ENCODE peak calls at places on chromosome 16, in eight cellular contexts. X is right lobe of liver, Q is A549, B is Caco-2, O is esophagus muscularis mucosa, F is lower leg skin, S is epithelial cell of esophagus, N is brain microvascular endothelial cell. E is an unnamed sample.

GRCh38 chr16:27127293-27127692 is 60.6 kb downstream of the C16orf82 start:
- DNase-seq in X (no peak), Q (no peak), B (no peak), O (no peak), F (no peak), S (no peak), N (peak; percentile 54), E (no peak)

GRCh38 chr16:11333696-11334095 is 11.6 kb upstream of the RMI2 start:
- DNase-seq in X (no peak), Q (no peak), B (no peak), O (no peak), F (no peak), S (peak; percentile 47), N (no peak), E (no peak)

GRCh38 chr16:24685539-24686432 is 43.7 kb upstream of the TNRC6A start:
- DNase-seq in X (peak; percentile 68), Q (peak; percentile 79), B (peak; percentile 68), O (no peak), F (no peak), S (peak; percentile 50), N (peak; percentile 85), E (peak; percentile 63)

GRCh38 chr16:24279982-24280381 is 23.8 kb downstream of the CACNG3 start:
- DNase-seq in X (no peak), Q (no peak), B (no peak), O (no peak), F (no peak), S (no peak), N (no peak), E (no peak)

GRCh38 chr16:69396187-69397061 is 10.6 kb upstream of the TERF2 start:
- DNase-seq in X (no peak), Q (peak; percentile 97), B (peak; percentile 92), O (no peak), F (peak; percentile 76), S (peak; percentile 92), N (peak; percentile 89), E (peak; percentile 94)

GRCh38 chr16:89687092-89687940 is 827 bp downstream of the CDK10 start:
- DNase-seq in X (peak; percentile 93), Q (peak; percentile 79), B (peak; percentile 95), O (no peak), F (no peak), S (peak; percentile 47), N (peak; percentile 57), E (no peak)

GRCh38 chr16:1071561-1072225 is 854 bp upstream of the SSTR5 start:
- DNase-seq in X (no peak), Q (no peak), B (no peak), O (no peak), F (no peak), S (no peak), N (no peak), E (no peak)

GRCh38 chr16:2429771-2430663 is 770 bp downstream of the CCNF start:
- DNase-seq in X (no peak), Q (no peak), B (peak; percentile 32), O (no peak), F (no peak), S (peak; percentile 67), N (no peak), E (no peak)

GRCh38 chr16:89700649-89701424 is 668 bp downstream of the SPATA2L start:
- DNase-seq in X (peak; percentile 81), Q (peak; percentile 72), B (peak; percentile 75), O (no peak), F (no peak), S (peak; percentile 85), N (no peak), E (no peak)

GRCh38 chr16:70432800-70433455 is 6.0 kb downstream of the ST3GAL2 start:
- DNase-seq in X (no peak), Q (no peak), B (no peak), O (no peak), F (no peak), S (no peak), N (no peak), E (no peak)

GRCh38 chr16:5615868-5616642 is 518.5 kb upstream of the EEF2KMT start:
- DNase-seq in X (peak; percentile 68), Q (peak; percentile 58), B (peak; percentile 55), O (no peak), F (no peak), S (no peak), N (no peak), E (peak; percentile 19)

GRCh38 chr16:64545769-64546168 is 576.1 kb downstream of the CDH11 start:
- DNase-seq in X (no peak), Q (no peak), B (no peak), O (no peak), F (no peak), S (peak; percentile 91), N (no peak), E (no peak)

GRCh38 chr16:3785413-3785812 is 68.1 kb upstream of the TRAP1 start:
- DNase-seq in X (no peak), Q (no peak), B (no peak), O (no peak), F (no peak), S (no peak), N (no peak), E (no peak)

GRCh38 chr16:12043953-12044352 is 67.4 kb downstream of the SNX29 start:
- DNase-seq in X (no peak), Q (no peak), B (no peak), O (no peak), F (no peak), S (no peak), N (no peak), E (no peak)

GRCh38 chr16:12470311-12471229 is 333.1 kb downstream of the CPPED1 start:
- DNase-seq in X (no peak), Q (no peak), B (no peak), O (no peak), F (no peak), S (no peak), N (peak; percentile 17), E (peak; percentile 49)

GRCh38 chr16:8751481-8752311 is 45.7 kb downstream of the TMEM186 start:
- DNase-seq in X (no peak), Q (peak; percentile 39), B (peak; percentile 47), O (no peak), F (no peak), S (peak; percentile 77), N (peak; percentile 57), E (peak; percentile 37)

GRCh38 chr16:86019446-86020047 is 120.6 kb downstream of the IRF8 start:
- DNase-seq in X (peak; percentile 33), Q (peak; percentile 22), B (peak; percentile 40), O (no peak), F (no peak), S (no peak), N (no peak), E (no peak)
- TF ChIP-seq CTCF in X (no peak), Q (no peak), B (peak; percentile 24), O (peak; percentile 11), F (no peak), S (no peak), N (peak; percentile 60), E (peak; percentile 19)

DNA sequence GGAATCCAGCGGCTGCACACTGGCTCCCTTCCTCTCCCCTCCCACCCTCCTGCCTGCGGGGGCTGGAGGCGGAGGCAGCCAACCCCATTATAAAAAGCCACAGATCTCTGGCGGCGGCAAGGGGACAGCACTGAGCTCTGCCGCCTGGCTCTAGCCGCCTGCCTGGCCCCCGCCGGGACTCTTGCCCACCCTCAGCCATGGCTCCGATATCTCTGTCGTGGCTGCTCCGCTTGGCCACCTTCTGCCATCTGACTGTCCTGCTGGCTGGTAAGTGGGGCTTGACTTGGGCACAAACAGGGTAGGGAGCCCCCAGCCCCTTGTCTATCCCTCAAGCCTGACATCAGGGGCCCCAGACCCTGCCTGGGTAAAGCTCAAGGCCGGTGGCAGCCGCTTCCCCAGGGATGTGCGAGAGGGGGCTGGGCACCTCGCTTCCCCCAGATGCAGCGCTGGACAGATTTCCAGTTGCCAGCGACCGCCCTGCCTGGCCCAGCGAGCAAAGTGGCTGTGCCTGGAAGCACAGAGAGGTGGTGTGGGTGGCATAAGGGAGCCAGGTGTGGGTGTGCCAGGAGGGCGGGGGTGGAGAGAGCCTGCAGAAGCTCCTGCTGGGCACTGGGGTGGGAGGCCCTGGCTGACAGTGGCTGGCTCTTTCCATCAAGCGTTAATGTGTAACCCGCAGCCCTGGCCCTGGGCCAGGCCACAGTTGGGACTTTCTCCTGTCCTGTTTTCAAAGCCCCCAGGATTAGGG is at the start of gene CX3CL1:
- DNase-seq in X (peak; percentile 96), Q (no peak), B (no peak), O (no peak), F (peak; percentile 55), S (peak; percentile 38), N (peak; percentile 28), E (peak; percentile 20)
- TF ChIP-seq CTCF in X (peak; percentile 14), Q (no peak), B (no peak), O (no peak), F (no peak), S (no peak), N (peak; percentile 22), E (peak; percentile 22)

GRCh38 chr16:85731179-85731578 is 19.7 kb downstream of the C16orf74 start:
- DNase-seq in X (no peak), Q (no peak), B (no peak), O (no peak), F (no peak), S (no peak), N (no peak), E (no peak)

GRCh38 chr16:85729452-85729851 is 21.4 kb downstream of the C16orf74 start:
- DNase-seq in X (no peak), Q (no peak), B (no peak), O (no peak), F (no peak), S (no peak), N (no peak), E (no peak)

GRCh38 chr16:85724936-85725335 is 26.0 kb downstream of the C16orf74 start:
- DNase-seq in X (no peak), Q (no peak), B (no peak), O (no peak), F (no peak), S (no peak), N (no peak), E (no peak)

GRCh38 chr16:85729907-85730465 is 20.9 kb downstream of the C16orf74 start:
- DNase-seq in X (no peak), Q (no peak), B (no peak), O (no peak), F (no peak), S (no peak), N (no peak), E (no peak)

DNA sequence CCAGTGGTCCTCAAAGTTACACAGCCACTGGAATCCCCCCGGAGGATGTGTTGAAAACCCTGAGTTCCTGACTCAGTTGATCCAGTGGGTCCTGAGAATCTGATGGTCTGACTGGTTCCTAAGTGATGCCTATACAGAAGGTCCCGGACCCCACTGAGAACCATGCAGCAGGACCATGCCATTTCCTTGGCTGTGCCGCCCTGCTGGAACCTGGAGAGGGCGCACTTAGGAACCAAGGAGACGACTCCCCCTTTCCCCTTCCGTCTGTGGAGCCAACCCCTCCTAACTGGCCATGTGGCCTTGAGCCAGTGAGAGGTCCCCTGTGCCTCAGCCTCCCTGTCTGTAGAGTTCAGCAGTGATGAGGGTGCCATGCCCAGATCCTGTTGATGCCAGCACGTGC is 22.0 kb downstream of the C16orf74 start:
- DNase-seq in X (no peak), Q (no peak), B (no peak), O (no peak), F (no peak), S (no peak), N (no peak), E (no peak)
- TF ChIP-seq CTCF in X (no peak), Q (no peak), B (no peak), O (no peak), F (no peak), S (peak; percentile 23), N (peak; percentile 53), E (peak; percentile 40)

DNA sequence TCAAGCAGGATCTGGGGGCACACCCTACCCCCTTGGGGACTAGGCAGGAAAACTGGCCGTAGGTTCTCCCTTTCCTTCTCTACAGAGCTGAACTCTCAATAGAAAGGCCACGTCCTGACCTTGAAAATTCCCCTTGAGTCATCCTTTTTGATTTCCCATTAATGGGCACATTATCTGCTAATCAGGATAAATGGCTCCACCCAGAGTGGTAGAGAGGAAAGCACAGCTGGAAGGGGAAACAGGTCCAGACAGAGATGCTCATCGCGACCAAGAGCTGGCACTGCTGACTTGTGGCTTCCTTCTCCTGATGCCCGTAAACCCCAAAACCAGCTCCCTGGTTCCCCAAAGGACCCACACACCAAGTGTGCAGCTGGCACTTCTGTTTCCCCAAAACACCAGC is 206.5 kb upstream of the CDH5 start:
- DNase-seq in X (no peak), Q (no peak), B (no peak), O (no peak), F (no peak), S (peak; percentile 6), N (no peak), E (no peak)
- TF ChIP-seq CTCF in X (no peak), Q (no peak), B (no peak), O (no peak), F (no peak), S (no peak), N (peak; percentile 33), E (no peak)

E was measured in astrocyte of the cerebellum.